ENCODE peak calls at places on chromosomes 2 and 18, in six cellular contexts. X, D, J, A, Y and B are unnamed samples.

GRCh38 chr2:65430515-65431416 is 1.6 kb downstream of the SPRED2 start:
- DNase-seq in X (peak), D (peak), J (peak), A (peak), Y (peak), B (peak)

GRCh38 chr18:76349067-76349715 is 145.9 kb downstream of the ZNF516 start:
- DNase-seq in X (peak), D (peak), J (no peak), A (peak), Y (peak), B (peak)

GRCh38 chr2:217861334-217861877 is 141.4 kb downstream of the TNS1 start:
- DNase-seq in X (no peak), D (no peak), J (no peak), A (no peak), Y (no peak), B (no peak)

GRCh38 chr2:25596506-25596905 is 76.9 kb downstream of the DTNB start:
- DNase-seq in X (no peak), D (no peak), J (no peak), A (peak), Y (no peak), B (no peak)

GRCh38 chr2:15736396-15737180 is 144.9 kb downstream of the DDX1 start:
- DNase-seq in X (no peak), D (no peak), J (no peak), A (no peak), Y (no peak), B (no peak)

GRCh38 chr2:25305809-25306208 is 35.9 kb downstream of the DNMT3A start:
- DNase-seq in X (no peak), D (no peak), J (peak), A (no peak), Y (no peak), B (peak)

GRCh38 chr2:107992069-107992468 is 5.7 kb downstream of the SLC5A7 start:
- DNase-seq in X (peak), D (no peak), J (no peak), A (no peak), Y (no peak), B (no peak)

GRCh38 chr2:192126426-192126825 is 68.3 kb downstream of the TMEFF2 start:
- DNase-seq in X (no peak), D (no peak), J (no peak), A (no peak), Y (no peak), B (no peak)

GRCh38 chr18:68150976-68151375 is 563.9 kb downstream of the TMX3 start:
- DNase-seq in X (no peak), D (no peak), J (no peak), A (no peak), Y (no peak), B (peak)

GRCh38 chr2:96923810-96924774 is 54.2 kb upstream of the SEMA4C start:
- DNase-seq in X (no peak), D (no peak), J (no peak), A (no peak), Y (no peak), B (no peak)

GRCh38 chr18:52544086-52544485 is 204.1 kb downstream of the DCC start:
- DNase-seq in X (no peak), D (no peak), J (no peak), A (no peak), Y (no peak), B (no peak)

GRCh38 chr2:146806295-146807005 is 1038.4 kb upstream of the ACVR2A start:
- DNase-seq in X (peak), D (no peak), J (no peak), A (peak), Y (no peak), B (no peak)

GRCh38 chr2:239553376-239554000 is 152.7 kb upstream of the HDAC4 start:
- DNase-seq in X (no peak), D (no peak), J (no peak), A (no peak), Y (no peak), B (no peak)

GRCh38 chr2:177797808-177798207 is 274.8 kb downstream of the PDE11A start:
- DNase-seq in X (no peak), D (no peak), J (no peak), A (no peak), Y (no peak), B (no peak)

GRCh38 chr2:102224824-102225739 is 38.3 kb downstream of the IL1RL2 start:
- DNase-seq in X (no peak), D (no peak), J (no peak), A (no peak), Y (no peak), B (no peak)

GRCh38 chr2:204313256-204313655 is 232.0 kb upstream of the PARD3B start:
- DNase-seq in X (no peak), D (no peak), J (no peak), A (no peak), Y (no peak), B (no peak)

GRCh38 chr2:151289972-151290335 is 486 bp upstream of the NMI start:
- DNase-seq in X (peak), D (no peak), J (no peak), A (no peak), Y (no peak), B (no peak)

GRCh38 chr2:39606585-39606984 is 59.1 kb upstream of the TMEM178A start:
- DNase-seq in X (no peak), D (no peak), J (no peak), A (peak), Y (no peak), B (no peak)

GRCh38 chr2:68059769-68060525 is 2.9 kb downstream of the C1D start:
- DNase-seq in X (peak), D (no peak), J (no peak), A (no peak), Y (no peak), B (no peak)

GRCh38 chr18:45617284-45617683 is 2.0 kb downstream of the SLC14A2 start:
- DNase-seq in X (peak), D (no peak), J (no peak), A (peak), Y (no peak), B (no peak)

GRCh38 chr2:35915261-35915660 is 440.3 kb upstream of the CRIM1 start:
- DNase-seq in X (no peak), D (no peak), J (no peak), A (no peak), Y (no peak), B (no peak)

GRCh38 chr2:237025090-237025865 is 60.4 kb upstream of the COPS8 start:
- DNase-seq in X (peak), D (no peak), J (no peak), A (peak), Y (no peak), B (no peak)

GRCh38 chr2:20781656-20782265 is 41.1 kb downstream of the LDAH start:
- DNase-seq in X (peak), D (peak), J (no peak), A (peak), Y (peak), B (no peak)

GRCh38 chr18:27223570-27224340 is 38.6 kb upstream of the CHST9 start:
- DNase-seq in X (no peak), D (no peak), J (no peak), A (no peak), Y (no peak), B (no peak)

GRCh38 chr2:226183550-226183949 is 616.1 kb downstream of the IRS1 start:
- DNase-seq in X (no peak), D (no peak), J (no peak), A (no peak), Y (no peak), B (no peak)

GRCh38 chr2:86552889-86553288 is 10.4 kb downstream of the CHMP3 start:
- DNase-seq in X (no peak), D (no peak), J (no peak), A (no peak), Y (no peak), B (no peak)

GRCh38 chr2:205352593-205352992 is 329.7 kb upstream of the NRP2 start:
- DNase-seq in X (peak), D (no peak), J (no peak), A (peak), Y (no peak), B (no peak)